ENCODE peak calls at places on chromosome 2, in four cellular contexts. Q is coronary artery, B is DND-41, G is bronchial epithelial cell. H is an unnamed sample.

GRCh38 chr2:29323961-29324360 is 208.7 kb downstream of the CLIP4 start:
- DNase-seq in G (no peak), Q (no peak), B (no peak), H (no peak)

GRCh38 chr2:175207741-175208438 is 26.4 kb upstream of the ATP5MC3 start:
- DNase-seq in Q (no peak), G (no peak), B (no peak), H (no peak)

GRCh38 chr2:75790121-75790520 is 79.4 kb upstream of the GCFC2 start:
- DNase-seq in B (no peak), Q (no peak), G (peak), H (no peak)

GRCh38 chr2:24164416-24164973 is 10.4 kb upstream of the FAM228A start:
- DNase-seq in G (no peak), Q (no peak), B (peak), H (peak)

GRCh38 chr2:72000110-72000509 is 147.6 kb downstream of the CYP26B1 start:
- DNase-seq in Q (no peak), B (no peak), G (no peak), H (no peak)

GRCh38 chr2:43084699-43085091 is 141.7 kb downstream of the ZFP36L2 start:
- DNase-seq in Q (no peak), G (peak), B (peak), H (no peak)

GRCh38 chr2:173049732-173050314 is 25.8 kb upstream of the MAP3K20 start:
- DNase-seq in B (no peak), Q (no peak), G (peak), H (no peak)

GRCh38 chr2:230423851-230424458 is 8.0 kb downstream of the SP100 start:
- DNase-seq in G (peak), B (no peak), Q (no peak), H (no peak)

GRCh38 chr2:95007822-95008221 is 17.7 kb upstream of the MAL start:
- DNase-seq in B (no peak), G (no peak), Q (no peak), H (no peak)

GRCh38 chr2:63013448-63013847 is 37.2 kb upstream of the OTX1 start:
- DNase-seq in Q (no peak), B (no peak), G (no peak), H (no peak)

GRCh38 chr2:63012541-63012940 is 38.1 kb upstream of the OTX1 start:
- DNase-seq in G (no peak), Q (no peak), B (no peak), H (no peak)

GRCh38 chr2:63009490-63009889 is 41.1 kb upstream of the OTX1 start:
- DNase-seq in B (no peak), G (no peak), Q (no peak), H (no peak)

GRCh38 chr2:63007813-63008458 is 42.7 kb upstream of the OTX1 start:
- DNase-seq in B (no peak), G (no peak), Q (no peak), H (no peak)

GRCh38 chr2:63008838-63009237 is 41.8 kb upstream of the OTX1 start:
- DNase-seq in G (no peak), B (no peak), Q (no peak), H (no peak)
- H3K4me3 ChIP-seq in G (no peak), B (no peak), Q (no peak), H (no peak)

DNA sequence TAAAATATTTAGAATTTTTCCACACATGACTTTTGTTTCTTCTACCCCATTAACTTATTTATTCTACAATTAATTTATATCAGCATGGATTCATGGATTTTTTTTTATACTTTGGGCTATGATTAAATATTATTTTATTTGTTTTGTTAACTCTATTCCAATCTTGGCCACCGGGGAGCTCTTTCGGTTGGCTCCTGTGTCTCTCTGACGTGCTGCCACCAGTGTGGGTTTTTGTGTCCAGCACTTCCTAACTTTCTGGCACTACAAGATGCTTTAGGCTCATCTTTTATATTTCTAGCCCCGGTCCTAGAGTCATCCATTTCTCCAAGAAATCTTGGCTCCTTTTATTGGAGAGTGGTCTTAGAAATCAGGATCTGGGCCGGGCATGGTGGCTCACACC is 18.9 kb downstream of the AQP12B start:
- DNase-seq in Q (no peak), G (no peak), B (no peak), H (no peak)
- TF ChIP-seq CTCF in Q (no peak), G (no peak), B (no peak), H (no peak)

DNA sequence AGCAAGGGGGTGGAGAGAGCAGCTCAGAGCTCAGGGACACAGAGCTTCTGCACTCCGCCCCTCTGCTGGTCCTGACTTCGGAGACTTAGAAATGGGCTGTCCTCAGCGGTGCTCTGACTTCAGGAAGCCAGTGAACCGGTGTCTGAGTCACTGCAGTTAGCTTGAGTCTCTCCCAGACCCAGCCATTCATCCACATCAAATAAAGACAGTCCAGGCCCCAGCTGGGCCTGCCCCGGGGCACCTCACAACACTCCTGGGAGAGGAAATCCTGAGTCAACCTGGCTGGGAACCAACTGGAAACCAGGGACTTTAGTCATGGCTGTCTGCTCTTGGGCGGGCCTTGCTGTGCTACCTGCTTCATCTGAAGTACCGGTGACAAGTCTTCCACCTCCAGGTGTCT is 5.4 kb upstream of the ITGB6 start:
- DNase-seq in G (peak), B (peak), Q (peak), H (no peak)
- H3K4me3 ChIP-seq in G (no peak), B (no peak), Q (no peak), H (no peak)

GRCh38 chr2:108182489-108182888 is 57.3 kb upstream of the SULT1C3 start:
- DNase-seq in B (peak), G (peak), Q (no peak), H (peak)
- TF ChIP-seq CTCF in B (peak), G (peak), Q (no peak), H (peak)

DNA sequence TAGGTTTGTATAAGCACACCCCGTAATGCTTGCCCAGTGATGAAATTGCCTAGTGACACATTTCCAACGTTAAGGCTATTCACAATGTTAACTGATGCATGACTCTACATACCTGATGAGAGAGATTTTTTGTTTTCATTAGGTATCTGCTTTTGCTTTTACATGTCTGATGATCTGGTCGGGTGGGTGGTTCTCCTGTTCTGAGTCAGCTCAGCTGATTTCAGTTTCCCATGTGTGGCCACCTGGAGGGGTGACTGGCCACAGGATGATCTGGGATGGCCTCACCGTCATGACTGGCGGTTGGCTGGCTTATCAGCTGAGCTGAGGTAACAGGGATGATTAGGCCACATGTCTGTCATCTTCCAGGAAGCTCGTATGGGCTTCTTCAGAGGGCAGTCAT is 33.8 kb upstream of the ACYP2 start:
- DNase-seq in B (no peak), Q (no peak), G (peak), H (peak)
- H3K4me3 ChIP-seq in B (no peak), Q (no peak), G (no peak), H (no peak)

DNA sequence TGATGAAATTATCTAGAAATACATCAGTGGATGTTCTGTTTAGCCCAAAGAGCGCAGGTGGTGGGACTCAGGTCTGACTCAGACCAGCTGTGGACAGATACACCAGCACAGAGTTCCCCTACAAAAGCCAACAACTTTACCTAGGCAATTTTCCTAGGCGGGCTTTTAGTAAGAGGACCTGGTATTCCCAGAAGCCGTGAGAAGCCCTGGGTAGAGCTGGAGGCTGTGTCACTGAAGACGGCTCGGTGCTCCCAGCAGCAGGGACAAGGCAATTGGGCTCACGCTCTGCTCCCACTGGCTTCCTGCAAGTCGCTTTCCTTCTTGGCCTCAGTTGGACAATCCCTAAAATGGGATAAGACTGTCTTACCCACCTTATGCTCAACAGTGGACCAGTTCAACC is 41.1 kb downstream of the TPO start:
- DNase-seq in G (no peak), B (no peak), Q (no peak), H (no peak)
- TF ChIP-seq CTCF in G (no peak), B (no peak), Q (no peak), H (no peak)

GRCh38 chr2:196268022-196268421 is 96.6 kb upstream of the STK17B start:
- DNase-seq in G (no peak), B (no peak), Q (no peak), H (no peak)
- H3K4me3 ChIP-seq in G (no peak), B (peak), Q (no peak), H (no peak)

H was measured in GM12865.